ENCODE peak calls at places on chromosomes 7 and 10, in four cellular contexts. I is HepG2, O is A549, M is WTC11. V is an unnamed sample.

GRCh38 chr10:61733358-61733940 is 70.7 kb downstream of the CABCOCO1 start:
- DNase-seq in I (peak), O (no peak), M (no peak), V (peak)

GRCh38 chr7:156684251-156684650 is 43.7 kb downstream of the RNF32 start:
- DNase-seq in I (no peak), M (no peak), O (no peak), V (no peak)

GRCh38 chr10:78045237-78045636 is 11.6 kb downstream of the RPS24 start:
- DNase-seq in I (no peak), O (no peak), M (no peak), V (no peak)

GRCh38 chr7:92594746-92595145 is 4.6 kb upstream of the FAM133B start:
- DNase-seq in O (no peak), I (no peak), M (no peak), V (no peak)

GRCh38 chr10:124010563-124011131 is 82.8 kb downstream of the CHST15 start:
- DNase-seq in M (peak), I (no peak), O (no peak), V (no peak)

GRCh38 chr10:62690703-62691102 is 113.8 kb upstream of the ADO start:
- DNase-seq in O (no peak), M (peak), I (no peak), V (no peak)

GRCh38 chr10:56298941-56299340 is 62.1 kb downstream of the ZWINT start:
- DNase-seq in I (no peak), O (no peak), M (peak), V (no peak)

GRCh38 chr7:91263359-91264082 is 712 bp upstream of the FZD1 start:
- DNase-seq in I (no peak), M (peak), O (peak), V (peak)

GRCh38 chr7:138030679-138031351 is 28.9 kb upstream of the CREB3L2 start:
- DNase-seq in O (no peak), I (no peak), M (no peak), V (no peak)

GRCh38 chr7:30510124-30511074 is 5.8 kb upstream of the GGCT start:
- DNase-seq in M (peak), I (peak), O (no peak), V (peak)

GRCh38 chr7:140005754-140006503 is 56.8 kb downstream of the PARP12 start:
- DNase-seq in O (peak), M (peak), I (peak), V (peak)

GRCh38 chr10:73649876-73650536 is 5.8 kb downstream of the SYNPO2L start:
- DNase-seq in I (no peak), M (no peak), O (no peak), V (no peak)

GRCh38 chr10:79322616-79323566 is 24.4 kb upstream of the PPIF start:
- DNase-seq in I (no peak), O (no peak), M (no peak), V (no peak)

GRCh38 chr7:157018997-157019591 is 8.6 kb upstream of the MNX1 start:
- DNase-seq in M (no peak), O (no peak), I (no peak), V (no peak)

GRCh38 chr10:79241629-79241989 is 105.7 kb upstream of the PPIF start:
- DNase-seq in I (no peak), M (no peak), O (no peak), V (no peak)

GRCh38 chr7:34612671-34613070 is 45.3 kb upstream of the NPSR1 start:
- DNase-seq in O (no peak), I (peak), M (no peak), V (no peak)

GRCh38 chr7:129667116-129667515 is 55.6 kb downstream of the NRF1 start:
- DNase-seq in I (no peak), O (no peak), M (no peak), V (no peak)

GRCh38 chr10:13834581-13835286 is 248.0 kb downstream of the PRPF18 start:
- DNase-seq in M (peak), O (no peak), I (no peak), V (no peak)

GRCh38 chr10:88810196-88810961 is 7.8 kb downstream of the LIPM start:
- DNase-seq in O (peak), M (no peak), I (peak), V (peak)

GRCh38 chr7:44275146-44275545 is 50.2 kb downstream of the CAMK2B start:
- DNase-seq in I (no peak), O (no peak), M (no peak), V (no peak)

GRCh38 chr10:986881-987634 is 1.2 kb upstream of the GTPBP4 start:
- DNase-seq in M (no peak), I (no peak), O (no peak), V (no peak)

GRCh38 chr7:23529262-23529859 is 2.4 kb downstream of the TRA2A start:
- DNase-seq in I (no peak), M (no peak), O (no peak), V (no peak)

GRCh38 chr7:23533160-23533559 is 1.4 kb upstream of the TRA2A start:
- DNase-seq in M (no peak), I (no peak), O (no peak), V (no peak)

GRCh38 chr7:23531794-23532489 is at the start of gene TRA2A:
- DNase-seq in M (peak), O (peak), I (peak), V (peak)

GRCh38 chr7:23530901-23531793 is 634 bp downstream of the TRA2A start:
- DNase-seq in M (peak), I (peak), O (peak), V (peak)

GRCh38 chr7:23530355-23530754 is 1.4 kb downstream of the TRA2A start:
- DNase-seq in I (peak), M (no peak), O (peak), V (peak)
- TF ChIP-seq NR3C1 in I (no peak), M (no peak), O (no peak), V (no peak)

GRCh38 chr7:39465055-39465929 is 100.9 kb upstream of the YAE1 start:
- DNase-seq in M (peak), O (peak), I (peak), V (peak)
- TF ChIP-seq NR3C1 in M (no peak), O (no peak), I (no peak), V (no peak)

GRCh38 chr10:48778193-48778857 is 93.7 kb downstream of the WDFY4 start:
- DNase-seq in M (no peak), I (no peak), O (no peak), V (no peak)

GRCh38 chr10:48779077-48779476 is 94.4 kb downstream of the WDFY4 start:
- DNase-seq in M (no peak), O (no peak), I (no peak), V (no peak)

GRCh38 chr10:48777056-48777455 is 92.4 kb downstream of the WDFY4 start:
- DNase-seq in I (no peak), M (no peak), O (no peak), V (no peak)

GRCh38 chr10:48780341-48780740 is 95.7 kb downstream of the WDFY4 start:
- DNase-seq in O (no peak), M (no peak), I (no peak), V (no peak)

DNA sequence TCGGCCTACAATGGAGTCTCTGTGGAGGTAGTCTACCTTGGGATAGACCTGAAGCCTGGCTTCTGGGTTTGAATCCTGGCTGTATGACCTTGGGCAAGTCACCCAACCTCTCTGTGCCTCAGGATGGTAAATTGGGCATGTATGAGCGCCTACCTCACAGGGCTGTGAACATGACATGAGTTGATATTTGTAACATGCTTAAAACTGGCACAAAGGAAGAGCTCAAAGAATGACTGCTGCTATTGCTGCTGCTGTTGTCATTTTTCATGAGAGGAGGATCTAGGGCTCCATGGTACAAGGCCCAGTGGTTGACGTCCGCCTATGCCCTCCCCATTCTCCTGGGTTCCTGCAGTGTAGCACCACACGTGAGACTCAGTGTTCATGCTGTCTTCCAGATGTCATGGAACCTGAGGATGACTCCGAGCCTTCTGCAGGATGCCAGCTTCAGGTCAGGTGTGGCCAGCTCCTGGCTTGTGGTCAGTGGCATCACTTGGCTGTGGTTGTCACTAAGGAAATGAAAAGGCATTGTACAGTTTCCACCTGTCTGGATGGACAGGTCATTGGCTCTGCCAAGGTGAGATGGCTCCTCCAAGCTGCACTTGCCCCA is 95.0 kb downstream of the WDFY4 start:
- DNase-seq in O (no peak), M (no peak), I (no peak), V (no peak)
- TF ChIP-seq NR3C1 in O (no peak), M (no peak), I (no peak), V (no peak)

GRCh38 chr7:1703475-1704325 is 33.6 kb downstream of the ELFN1 start:
- DNase-seq in I (no peak), O (no peak), M (no peak), V (no peak)
- TF ChIP-seq NR3C1 in I (no peak), O (no peak), M (no peak), V (no peak)

GRCh38 chr10:49309691-49310371 is 10.9 kb downstream of the C10orf71 start:
- DNase-seq in I (no peak), M (no peak), O (no peak), V (no peak)
- TF ChIP-seq NR3C1 in I (no peak), M (no peak), O (no peak), V (no peak)

GRCh38 chr10:43230909-43231522 is 35.8 kb downstream of the RASGEF1A start:
- DNase-seq in I (no peak), O (no peak), M (no peak), V (no peak)
- TF ChIP-seq NR3C1 in I (no peak), O (no peak), M (no peak), V (no peak)

DNA sequence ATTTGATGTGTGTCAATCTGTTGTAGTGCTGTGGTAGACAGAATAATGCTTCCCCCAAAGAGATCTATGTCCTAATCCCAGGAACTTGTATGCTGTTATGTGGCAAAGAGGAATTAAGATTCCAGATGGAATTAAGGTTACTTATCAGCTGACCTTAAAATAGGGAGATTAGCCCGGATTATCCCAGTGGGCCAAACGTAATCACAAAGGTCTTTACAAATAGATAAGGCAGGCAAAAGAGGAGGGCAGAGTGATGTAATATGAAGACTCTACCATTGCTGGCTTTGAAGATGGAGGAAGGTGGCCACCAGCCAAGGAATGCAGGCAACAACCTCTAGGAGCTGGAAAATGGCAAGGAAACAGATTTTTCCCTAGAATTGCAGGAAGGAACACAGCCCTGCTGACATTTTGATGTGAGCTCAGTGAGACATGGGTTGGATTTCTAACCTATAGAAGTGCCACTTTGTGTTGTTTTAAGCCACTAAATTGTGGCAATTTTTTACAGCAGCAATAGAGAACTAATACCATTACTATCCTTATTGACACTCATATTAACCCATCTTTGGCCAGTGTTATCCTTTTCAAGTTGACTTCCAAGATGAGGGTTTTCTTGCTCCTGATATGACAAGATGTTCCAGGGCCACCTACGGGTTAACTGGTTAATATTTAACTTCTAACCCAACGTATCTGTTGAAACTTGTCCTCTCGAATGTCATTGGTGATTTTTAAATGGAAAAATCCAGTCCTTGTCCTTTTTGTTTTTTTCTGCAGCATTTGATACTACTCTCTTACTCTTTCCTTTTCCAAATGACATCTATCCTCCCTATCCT is 29.3 kb downstream of the CYCS start:
- DNase-seq in O (no peak), M (no peak), I (peak), V (no peak)
- TF ChIP-seq NR3C1 in O (no peak), M (no peak), I (no peak), V (no peak)

DNA sequence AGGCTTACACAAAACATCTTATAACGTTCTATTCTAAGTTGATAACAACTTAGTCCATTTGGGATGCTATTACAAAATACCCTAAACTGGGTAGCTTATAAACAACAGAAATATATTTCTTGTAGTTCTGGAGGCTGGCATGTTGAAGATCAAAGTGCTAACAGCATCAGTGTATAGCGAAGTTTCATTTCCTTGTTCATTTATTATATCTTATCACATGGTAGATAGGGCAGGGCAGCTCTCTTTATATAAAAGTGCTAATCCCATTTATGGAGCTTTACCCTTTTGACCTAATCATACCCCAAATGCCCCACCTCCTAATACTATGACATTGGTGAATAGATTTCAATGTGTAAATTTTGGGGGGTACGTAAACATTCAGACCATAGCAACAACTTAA is 6.3 kb downstream of the CASP7 start:
- DNase-seq in O (no peak), I (no peak), M (no peak), V (no peak)
- TF ChIP-seq NR3C1 in O (no peak), I (no peak), M (no peak), V (no peak)

V was measured in K562.